ENCODE peak calls at places on chromosomes 5 and 9, in five cellular contexts. R, Q, U, V and B are unnamed samples.

GRCh38 chr5:65050826-65051498 is 282.2 kb downstream of the CWC27 start:
- DNase-seq in U (no peak), V (no peak), R (no peak), Q (no peak), B (no peak)

GRCh38 chr5:127092690-127093089 is 19.4 kb upstream of the C5orf63 start:
- DNase-seq in V (no peak), R (peak), U (peak), Q (no peak), B (peak)

GRCh38 chr5:161897033-161897432 is 49.1 kb downstream of the GABRA1 start:
- DNase-seq in V (no peak), Q (no peak), U (no peak), R (no peak), B (no peak)

GRCh38 chr9:127980056-127980705 is 608 bp downstream of the EEIG1 start:
- DNase-seq in R (no peak), V (no peak), Q (peak), U (no peak), B (no peak)

GRCh38 chr9:5041390-5042115 is 56.5 kb downstream of the JAK2 start:
- DNase-seq in R (no peak), Q (peak), U (no peak), V (no peak), B (no peak)

GRCh38 chr5:9596833-9597232 is 33.3 kb downstream of the TAS2R1 start:
- DNase-seq in Q (no peak), R (no peak), U (no peak), V (no peak), B (no peak)

GRCh38 chr5:61572959-61573358 is 240.9 kb downstream of the ZSWIM6 start:
- DNase-seq in Q (no peak), U (no peak), R (no peak), V (no peak), B (no peak)

GRCh38 chr9:13503599-13503998 is 224.1 kb upstream of the MPDZ start:
- DNase-seq in V (no peak), R (no peak), Q (no peak), U (peak), B (no peak)

GRCh38 chr5:56648460-56649034 is 166.8 kb upstream of the MAP3K1 start:
- DNase-seq in Q (no peak), R (no peak), V (no peak), U (no peak), B (no peak)

GRCh38 chr5:115855959-115856358 is 14.2 kb downstream of the AP3S1 start:
- DNase-seq in V (no peak), U (no peak), Q (no peak), R (peak), B (peak)

GRCh38 chr9:7491641-7492040 is 307.9 kb downstream of the DMAC1 start:
- DNase-seq in R (no peak), V (no peak), Q (no peak), U (no peak), B (no peak)

GRCh38 chr9:133449760-133450159 is 10.0 kb upstream of the CACFD1 start:
- DNase-seq in R (no peak), U (peak), Q (no peak), V (no peak), B (no peak)

GRCh38 chr5:53815471-53815870 is 255.0 kb downstream of the NDUFS4 start:
- DNase-seq in Q (no peak), U (no peak), R (no peak), V (no peak), B (no peak)

GRCh38 chr5:112795944-112796678 is 58.4 kb downstream of the APC start:
- DNase-seq in Q (no peak), R (no peak), U (peak), V (no peak), B (no peak)

GRCh38 chr5:32231929-32232328 is 57.8 kb upstream of the GOLPH3 start:
- DNase-seq in V (no peak), R (no peak), U (no peak), Q (no peak), B (no peak)

GRCh38 chr5:65912311-65912710 is 14.1 kb upstream of the ERBIN start:
- DNase-seq in R (no peak), U (no peak), Q (no peak), V (no peak), B (no peak)

GRCh38 chr5:157607371-157608161 is 32.0 kb upstream of the ADAM19 start:
- DNase-seq in U (peak), R (peak), V (no peak), Q (peak), B (peak)

GRCh38 chr5:172421-172820 is 18.9 kb upstream of the LRRC14B start:
- DNase-seq in Q (no peak), U (no peak), V (no peak), R (no peak), B (no peak)

GRCh38 chr5:141487131-141487530 is 1.8 kb upstream of the PCDHGC5 start:
- DNase-seq in R (no peak), U (no peak), V (no peak), Q (no peak), B (no peak)

GRCh38 chr5:141483842-141484241 is 988 bp upstream of the PCDHGC4 start:
- DNase-seq in U (no peak), Q (no peak), V (no peak), R (no peak), B (no peak)

GRCh38 chr5:141486091-141486490 is 1.3 kb downstream of the PCDHGC4 start:
- DNase-seq in V (no peak), R (no peak), Q (no peak), U (no peak), B (no peak)

GRCh38 chr5:141485305-141486055 is 650 bp downstream of the PCDHGC4 start:
- DNase-seq in V (no peak), R (no peak), U (no peak), Q (no peak), B (no peak)

DNA sequence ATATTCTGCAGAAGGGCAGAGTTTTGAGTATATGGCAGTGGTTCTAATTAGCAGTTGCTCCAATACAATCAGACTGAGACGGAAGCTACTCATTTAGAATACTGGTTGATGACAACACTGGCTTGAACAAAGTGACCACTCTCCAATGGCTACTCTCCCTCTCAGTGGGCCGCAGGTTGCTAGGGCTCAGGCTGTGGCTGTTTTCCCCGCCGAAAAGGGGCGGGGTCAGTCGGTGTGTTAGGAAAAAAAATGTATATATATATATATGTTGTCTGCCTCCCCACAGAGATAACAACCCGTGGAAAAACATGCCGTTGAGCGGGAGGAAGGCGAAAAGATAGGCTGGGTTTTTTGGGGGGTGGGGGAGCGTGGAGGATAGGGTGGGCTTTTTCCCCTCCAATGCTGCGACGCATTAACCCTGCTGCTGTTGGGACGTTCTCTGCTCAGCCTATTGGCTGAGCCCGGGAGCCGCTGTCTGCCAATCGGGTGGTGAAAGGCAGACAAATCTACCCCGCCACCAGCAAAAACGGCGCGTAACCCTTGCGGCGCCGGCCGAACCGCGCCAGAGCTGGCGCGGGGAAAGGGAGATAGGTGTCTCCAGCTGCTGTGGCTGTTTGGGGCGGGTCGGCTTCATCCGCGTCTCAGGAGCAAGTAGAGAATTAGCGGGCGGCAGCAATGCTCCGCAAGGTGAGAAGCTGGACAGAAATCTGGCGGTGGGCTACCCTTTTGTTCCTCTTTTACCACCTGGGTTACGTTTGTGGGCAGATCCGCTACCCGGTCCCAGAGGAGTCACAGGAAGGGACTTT is at the start of gene PCDHGC4:
- DNase-seq in R (no peak), Q (peak), U (peak), V (no peak), B (no peak)
- H3K4me3 ChIP-seq in R (no peak), Q (peak), U (peak), V (peak), B (peak)

DNA sequence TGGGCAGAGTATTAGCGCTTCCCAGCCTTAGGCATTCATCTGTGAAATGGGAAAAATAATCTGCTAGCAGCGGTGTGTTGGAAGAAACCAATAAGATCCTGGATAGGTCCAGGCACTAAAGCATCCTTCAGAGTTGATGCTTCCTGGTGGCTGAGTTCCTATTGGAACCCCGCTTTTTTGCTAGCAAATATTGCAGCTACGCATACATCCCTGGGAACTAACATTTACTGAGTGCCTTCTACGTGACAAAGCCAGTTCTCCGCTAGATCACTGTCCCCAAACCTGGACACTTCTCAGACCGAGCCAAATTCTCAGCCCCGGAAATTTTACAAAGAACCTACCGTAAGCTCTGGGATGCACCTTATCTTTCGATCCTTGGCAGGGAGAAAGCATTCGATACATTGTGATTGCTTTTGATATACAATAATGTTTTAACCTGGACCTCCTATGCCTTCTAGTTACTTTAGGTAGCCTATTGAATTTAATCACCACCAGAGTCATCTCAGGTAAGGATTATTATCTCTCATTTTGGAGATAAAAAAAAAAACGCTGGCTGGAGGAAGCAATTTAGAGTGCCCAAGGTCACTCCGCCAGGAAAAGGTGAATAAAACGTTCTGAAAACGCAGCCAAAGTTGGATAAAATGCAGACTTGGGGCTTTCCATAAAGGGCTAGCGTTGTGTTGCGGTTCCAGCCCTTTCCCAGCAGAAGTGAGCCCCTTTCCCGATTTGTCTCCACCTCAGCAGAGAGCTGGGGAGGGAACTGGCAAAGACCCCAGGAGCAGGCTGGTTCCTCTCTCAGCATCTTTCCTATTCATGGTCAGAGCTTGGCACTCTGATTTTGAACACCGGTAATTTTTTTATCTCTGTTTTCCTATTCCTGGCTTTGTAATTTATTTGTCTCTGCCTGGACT is 2.6 kb upstream of the MSX2 start:
- DNase-seq in V (no peak), R (no peak), Q (no peak), U (no peak), B (no peak)
- H3K4me3 ChIP-seq in V (no peak), R (peak), Q (no peak), U (no peak), B (no peak)

DNA sequence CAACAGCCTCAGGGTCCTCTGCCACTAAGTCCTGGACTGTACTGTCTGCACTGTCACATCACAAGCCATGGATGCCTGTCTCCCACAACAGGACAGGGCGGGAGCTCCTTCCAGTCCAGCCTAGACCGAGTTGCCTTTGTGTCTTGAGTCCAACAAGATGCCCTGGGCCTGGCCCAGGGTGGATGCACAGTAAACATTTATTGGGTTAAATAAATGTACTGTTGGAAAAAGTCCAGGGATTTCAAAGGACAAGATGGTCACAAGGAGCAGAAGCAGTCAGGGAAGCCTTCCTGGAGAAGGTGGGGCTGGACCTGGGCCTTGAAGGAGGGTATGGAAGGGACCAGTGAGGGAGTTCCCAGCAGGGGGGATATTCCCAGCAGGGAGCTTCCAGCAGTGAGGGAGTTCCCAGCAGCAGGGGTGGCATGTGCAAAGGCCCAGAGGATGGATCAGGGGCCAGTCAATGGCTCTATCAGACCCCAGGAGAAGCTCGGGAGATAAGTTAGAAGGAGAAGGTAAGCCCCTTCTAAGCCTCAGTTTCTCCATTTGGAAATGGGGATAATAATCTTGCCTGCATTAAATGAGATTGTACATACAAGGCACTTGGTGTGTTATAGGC is 72.6 kb upstream of the NEURL1B start:
- DNase-seq in V (no peak), U (no peak), R (no peak), Q (no peak), B (no peak)
- H3K4me3 ChIP-seq in V (no peak), U (no peak), R (no peak), Q (no peak), B (no peak)

GRCh38 chr5:177547736-177548135 is 6.6 kb downstream of the FAM193B start:
- DNase-seq in V (no peak), R (no peak), U (no peak), Q (no peak), B (no peak)

GRCh38 chr5:177542816-177543472 is 11.4 kb downstream of the FAM193B start:
- DNase-seq in V (no peak), R (no peak), Q (no peak), U (no peak), B (no peak)

GRCh38 chr5:177545487-177546261 is 8.7 kb downstream of the FAM193B start:
- DNase-seq in Q (no peak), U (peak), V (peak), R (peak), B (peak)

GRCh38 chr5:177550120-177550519 is 4.2 kb downstream of the FAM193B start:
- DNase-seq in U (no peak), R (no peak), Q (no peak), V (no peak), B (no peak)

DNA sequence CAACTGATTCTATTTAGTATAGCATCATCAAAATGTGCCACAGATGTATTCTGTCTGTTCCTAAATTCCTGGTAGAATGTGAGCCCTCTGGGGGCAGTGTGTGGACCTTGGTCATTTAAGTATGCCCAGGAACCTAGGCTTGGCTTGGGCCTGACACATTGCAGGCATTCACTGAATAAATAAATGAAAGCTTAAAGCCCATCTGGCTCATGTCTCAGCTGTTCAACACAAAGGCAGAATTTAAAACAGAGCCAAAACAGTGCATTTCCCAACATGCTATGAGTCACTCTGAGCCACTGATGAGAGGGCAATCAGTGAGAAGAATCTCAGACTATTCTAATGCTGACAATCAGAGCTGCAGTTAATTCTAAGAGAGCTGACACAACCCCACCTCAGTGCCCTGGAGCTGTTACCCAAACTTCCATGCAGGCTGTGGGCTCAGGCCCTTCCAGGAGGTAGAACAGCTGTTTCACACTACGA is 8.1 kb downstream of the FAM193B start:
- DNase-seq in V (peak), R (peak), Q (no peak), U (peak), B (peak)
- H3K4me3 ChIP-seq in V (no peak), R (no peak), Q (no peak), U (no peak), B (no peak)

DNA sequence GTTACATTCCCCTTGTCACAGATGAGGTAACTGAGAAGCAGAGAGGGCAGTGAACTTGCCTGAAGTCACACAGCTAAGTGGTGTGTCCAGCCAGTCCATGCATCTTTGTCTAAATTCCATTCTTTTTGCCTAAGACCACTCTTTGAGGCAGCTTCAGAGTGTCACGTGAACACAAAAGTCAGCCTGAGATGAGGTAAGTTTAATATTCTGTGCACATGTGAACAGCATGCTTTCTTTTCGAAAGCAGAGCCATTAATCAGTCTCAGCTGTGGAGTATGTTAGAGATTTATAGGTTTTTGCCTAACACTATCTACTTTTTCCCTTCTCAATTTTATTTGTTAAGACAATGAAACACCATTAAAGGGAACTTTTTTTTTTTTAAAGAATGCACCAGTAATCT is 43.5 kb downstream of the SH3PXD2B start:
- DNase-seq in V (no peak), Q (no peak), R (peak), U (peak), B (peak)
- H3K4me3 ChIP-seq in V (no peak), Q (no peak), R (no peak), U (no peak), B (no peak)

GRCh38 chr5:5140051-5141010 is at the start of gene ADAMTS16:
- DNase-seq in U (no peak), Q (no peak), V (no peak), R (no peak), B (no peak)
- H3K4me3 ChIP-seq in U (no peak), Q (no peak), V (no peak), R (no peak), B (no peak)

GRCh38 chr9:21801683-21802417 is 586 bp upstream of the MTAP start:
- DNase-seq in U (peak), R (peak), Q (peak), V (peak), B (peak)

GRCh38 chr9:21804336-21804735 is 1.9 kb downstream of the MTAP start:
- DNase-seq in U (no peak), Q (no peak), V (no peak), R (no peak), B (no peak)

GRCh38 chr9:21803674-21804048 is 1.2 kb downstream of the MTAP start:
- DNase-seq in R (no peak), U (peak), V (no peak), Q (no peak), B (no peak)

GRCh38 chr9:21802418-21803000 is at the start of gene MTAP:
- DNase-seq in R (peak), V (peak), Q (peak), U (peak), B (peak)

GRCh38 chr9:21800931-21801682 is 1.3 kb upstream of the MTAP start:
- DNase-seq in U (no peak), V (no peak), Q (no peak), R (no peak), B (peak)
- H3K4me3 ChIP-seq in U (peak), V (peak), Q (no peak), R (peak), B (peak)

GRCh38 chr9:138023394-138024124 is 146.0 kb downstream of the CACNA1B start:
- DNase-seq in Q (no peak), U (no peak), R (no peak), V (no peak), B (no peak)
- H3K4me3 ChIP-seq in Q (no peak), U (no peak), R (no peak), V (no peak), B (no peak)

DNA sequence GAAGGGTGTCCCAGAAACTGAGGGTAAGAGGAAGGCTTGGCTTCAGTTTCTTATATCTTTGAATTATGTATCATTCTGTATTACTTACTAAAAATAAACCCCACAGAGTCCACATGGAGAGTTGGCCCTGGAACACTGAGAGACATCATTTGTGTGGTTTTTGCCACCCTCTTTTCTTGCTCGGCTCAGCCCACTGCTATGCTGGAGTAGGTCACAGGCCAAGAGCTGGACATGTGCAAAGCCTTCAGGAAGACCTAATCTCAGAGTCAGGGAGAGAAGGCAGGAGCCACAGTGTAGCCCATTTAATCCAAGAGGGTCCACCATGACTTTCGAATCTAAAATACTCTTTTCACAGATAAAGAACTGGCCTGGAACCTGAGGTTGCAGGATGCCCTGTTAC is 47.5 kb downstream of the MAMDC2 start:
- DNase-seq in Q (no peak), U (no peak), R (no peak), V (no peak), B (no peak)
- H3K4me3 ChIP-seq in Q (no peak), U (no peak), R (no peak), V (no peak), B (no peak)

DNA sequence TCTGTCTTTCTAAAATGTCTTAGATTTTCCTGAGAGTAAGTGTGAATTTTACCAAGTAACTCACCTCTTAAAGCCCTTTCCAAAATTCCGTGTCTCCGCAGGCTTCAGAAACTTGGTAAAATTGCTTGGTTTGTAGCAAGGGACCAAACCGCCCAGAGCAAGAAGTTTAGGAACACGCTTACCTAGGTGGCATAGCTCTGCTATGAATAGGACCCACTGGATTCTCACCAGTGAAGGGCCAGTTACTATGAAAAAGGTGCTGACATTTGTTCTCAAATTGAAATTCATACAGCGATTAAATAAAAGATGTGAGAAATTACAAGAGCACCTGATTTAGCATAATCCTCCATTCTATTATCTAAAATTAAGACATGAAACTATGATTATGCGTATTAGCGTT is 6.7 kb downstream of the NME5 start:
- DNase-seq in R (no peak), V (no peak), Q (no peak), U (no peak), B (no peak)
- H3K4me3 ChIP-seq in R (no peak), V (no peak), Q (no peak), U (no peak), B (peak)